ENCODE peak calls at places on chromosomes 16 and 17, in five cellular contexts. Z is adrenal gland, V is A549, O is erythroblast, K is suprapubic skin. T is an unnamed sample.

GRCh38 chr16:12096828-12097522 is 120.4 kb downstream of the SNX29 start:
- DNase-seq in Z (no peak), V (no peak), O (no peak), K (no peak), T (no peak)

GRCh38 chr17:48505788-48506187 is 25.0 kb downstream of the HOXB1 start:
- DNase-seq in Z (peak), V (peak), O (no peak), K (no peak), T (no peak)

GRCh38 chr16:66337434-66338188 is 28.9 kb upstream of the CDH5 start:
- DNase-seq in Z (no peak), V (no peak), O (no peak), K (no peak), T (no peak)

GRCh38 chr17:70447588-70447987 is 278.3 kb downstream of the KCNJ2 start:
- DNase-seq in Z (no peak), V (no peak), O (no peak), K (no peak), T (no peak)

GRCh38 chr16:17518441-17518840 is 47.7 kb upstream of the XYLT1 start:
- DNase-seq in Z (no peak), V (no peak), O (no peak), K (no peak), T (no peak)

GRCh38 chr17:76495663-76496400 is 5.4 kb downstream of the RHBDF2 start:
- DNase-seq in Z (no peak), V (no peak), O (no peak), K (no peak), T (no peak)

GRCh38 chr17:69326302-69327059 is 452 bp downstream of the ABCA5 start:
- DNase-seq in Z (no peak), V (peak), O (peak), K (peak), T (no peak)

GRCh38 chr16:52553322-52553721 is 6.4 kb upstream of the TOX3 start:
- DNase-seq in Z (no peak), V (no peak), O (no peak), K (no peak), T (no peak)

GRCh38 chr16:29806096-29806579 is at the start of gene MAZ:
- DNase-seq in Z (no peak), V (peak), O (peak), K (no peak), T (peak)

GRCh38 chr16:47676628-47677177 is 215.6 kb downstream of the PHKB start:
- DNase-seq in Z (no peak), V (no peak), O (no peak), K (no peak), T (no peak)

GRCh38 chr16:84354306-84354705 is 14.0 kb upstream of the ATP2C2 start:
- DNase-seq in Z (no peak), V (no peak), O (no peak), K (no peak), T (peak)

GRCh38 chr16:69105501-69106361 is at the start of gene HAS3:
- DNase-seq in Z (peak), V (peak), O (peak), K (no peak), T (no peak)

GRCh38 chr17:55402374-55402773 is 19.3 kb downstream of the MMD start:
- DNase-seq in Z (no peak), V (no peak), O (no peak), K (no peak), T (no peak)

GRCh38 chr17:56779306-56779705 is 54.4 kb downstream of the C17orf67 start:
- DNase-seq in Z (no peak), V (no peak), O (no peak), K (no peak), T (no peak)

GRCh38 chr17:43873091-43873490 is 26.1 kb downstream of the CD300LG start:
- DNase-seq in Z (no peak), V (no peak), O (no peak), K (no peak), T (no peak)

GRCh38 chr17:9465216-9465921 is 110.3 kb downstream of the STX8 start:
- DNase-seq in Z (no peak), V (no peak), O (no peak), K (no peak), T (peak)

GRCh38 chr16:79607587-79607986 is 7.0 kb upstream of the MAF start:
- DNase-seq in Z (no peak), V (peak), O (no peak), K (no peak), T (no peak)

GRCh38 chr17:41061969-41062368 is 2.1 kb upstream of the KRTAP2-3 start:
- DNase-seq in Z (no peak), V (peak), O (no peak), K (no peak), T (no peak)

GRCh38 chr16:75341934-75342811 is 90.7 kb upstream of the BCAR1 start:
- DNase-seq in Z (no peak), V (peak), O (no peak), K (no peak), T (no peak)

GRCh38 chr16:48535831-48536599 is 74.0 kb downstream of the N4BP1 start:
- DNase-seq in Z (no peak), V (no peak), O (no peak), K (no peak), T (no peak)

GRCh38 chr16:84596801-84597517 is 20.9 kb downstream of the COTL1 start:
- DNase-seq in Z (no peak), V (no peak), O (no peak), K (no peak), T (no peak)

GRCh38 chr17:72865954-72866353 is 226.5 kb downstream of the SLC39A11 start:
- DNase-seq in Z (no peak), V (no peak), O (no peak), K (no peak), T (no peak)

GRCh38 chr17:76054112-76054476 is 18.2 kb downstream of the SRP68 start:
- DNase-seq in Z (no peak), V (no peak), O (no peak), K (no peak), T (no peak)

GRCh38 chr16:86365513-86366040 is 144.8 kb upstream of the FOXF1 start:
- DNase-seq in Z (no peak), V (no peak), O (no peak), K (no peak), T (no peak)

GRCh38 chr17:45248132-45248936 is 13.6 kb downstream of the SPATA32 start:
- DNase-seq in Z (no peak), V (peak), O (no peak), K (no peak), T (peak)

GRCh38 chr17:45246861-45247428 is 14.9 kb downstream of the SPATA32 start:
- DNase-seq in Z (no peak), V (peak), O (peak), K (no peak), T (peak)

GRCh38 chr17:45246338-45246737 is 15.6 kb downstream of the SPATA32 start:
- DNase-seq in Z (no peak), V (no peak), O (no peak), K (no peak), T (no peak)

GRCh38 chr17:45244725-45245656 is 16.9 kb downstream of the SPATA32 start:
- DNase-seq in Z (no peak), V (no peak), O (no peak), K (no peak), T (no peak)

DNA sequence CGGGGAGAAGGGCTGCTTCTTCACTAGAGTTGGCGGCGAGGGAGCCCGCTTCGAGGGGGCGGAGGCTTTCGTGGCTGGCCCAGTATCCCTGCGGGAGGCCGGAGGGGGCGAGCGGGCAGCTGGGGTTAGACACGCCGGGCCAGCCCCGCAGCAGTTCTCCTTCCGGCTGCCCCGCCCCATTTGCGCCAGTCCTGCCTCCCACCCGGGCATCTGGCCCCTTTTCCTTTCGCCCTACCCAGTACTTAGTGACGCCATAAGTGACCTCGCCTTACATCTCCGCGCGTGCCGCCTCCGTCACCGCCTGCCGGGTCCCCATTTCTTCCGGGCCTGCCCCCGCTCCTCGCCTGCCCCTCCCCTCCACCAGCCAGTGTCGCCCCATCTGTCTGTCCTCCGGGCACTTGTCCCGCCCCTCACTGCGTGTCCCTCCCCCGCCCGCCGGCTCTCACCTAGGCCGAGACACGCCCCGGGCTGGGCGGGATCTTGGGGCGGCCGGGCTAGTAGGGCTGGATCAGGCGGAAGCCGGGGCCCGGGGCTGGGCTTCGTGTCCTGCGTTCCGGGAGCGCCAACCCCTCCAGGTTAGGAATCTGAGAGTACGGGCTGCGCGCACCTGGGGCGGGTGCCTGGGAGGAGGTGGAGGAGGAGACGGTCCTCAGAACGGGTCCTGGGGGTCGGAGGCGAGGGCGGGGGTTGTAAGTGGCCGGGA is 14.3 kb downstream of the SPATA32 start:
- DNase-seq in Z (peak), V (peak), O (peak), K (peak), T (peak)
- TF ChIP-seq POLR2A in Z (peak), V (peak), O (peak), K (no peak), T (peak)

GRCh38 chr17:38881600-38882191 is 11.8 kb downstream of the LASP1 start:
- DNase-seq in Z (no peak), V (peak), O (peak), K (no peak), T (no peak)

GRCh38 chr17:38886643-38887010 is 16.8 kb downstream of the LASP1 start:
- DNase-seq in Z (no peak), V (no peak), O (no peak), K (no peak), T (peak)

GRCh38 chr17:38883592-38884526 is 14.0 kb downstream of the LASP1 start:
- DNase-seq in Z (no peak), V (no peak), O (no peak), K (no peak), T (no peak)

GRCh38 chr17:38885728-38886642 is 16.1 kb downstream of the LASP1 start:
- DNase-seq in Z (no peak), V (no peak), O (no peak), K (no peak), T (no peak)

DNA sequence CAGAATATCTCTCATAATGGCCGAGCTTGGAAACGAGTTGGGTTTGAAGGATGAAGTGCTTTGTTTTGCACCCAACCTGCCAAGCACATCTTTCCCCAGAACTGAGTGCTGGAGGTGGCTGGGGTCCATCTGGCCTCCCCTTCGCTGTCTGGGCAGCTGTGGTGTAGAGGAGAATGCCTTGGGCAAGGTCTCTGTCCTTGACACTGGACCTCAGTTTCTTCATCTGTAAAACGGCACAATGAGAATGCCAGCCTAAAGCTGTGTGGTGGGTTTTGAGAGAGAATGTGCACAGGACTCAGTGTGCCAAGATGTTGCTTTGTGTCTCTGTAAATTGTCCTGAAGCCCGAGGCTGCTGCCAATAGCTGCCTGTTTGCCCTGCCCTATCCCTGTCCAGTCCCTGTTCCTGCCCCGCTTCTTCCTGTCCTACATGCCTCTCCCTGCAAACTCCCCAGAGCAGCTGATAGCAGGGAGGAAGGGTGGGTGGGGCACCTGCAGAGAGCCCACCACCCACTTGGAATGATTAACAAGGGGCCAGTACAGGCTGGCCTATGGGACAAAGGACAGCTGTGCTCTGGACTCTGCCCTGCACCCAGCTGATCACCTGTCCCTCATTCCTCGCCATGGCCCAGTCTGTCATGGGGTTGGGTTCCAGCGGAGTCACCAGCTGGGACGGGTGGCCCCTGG is 15.3 kb downstream of the LASP1 start:
- DNase-seq in Z (no peak), V (no peak), O (no peak), K (no peak), T (peak)
- TF ChIP-seq POLR2A in Z (no peak), V (no peak), O (no peak), K (no peak), T (no peak)

DNA sequence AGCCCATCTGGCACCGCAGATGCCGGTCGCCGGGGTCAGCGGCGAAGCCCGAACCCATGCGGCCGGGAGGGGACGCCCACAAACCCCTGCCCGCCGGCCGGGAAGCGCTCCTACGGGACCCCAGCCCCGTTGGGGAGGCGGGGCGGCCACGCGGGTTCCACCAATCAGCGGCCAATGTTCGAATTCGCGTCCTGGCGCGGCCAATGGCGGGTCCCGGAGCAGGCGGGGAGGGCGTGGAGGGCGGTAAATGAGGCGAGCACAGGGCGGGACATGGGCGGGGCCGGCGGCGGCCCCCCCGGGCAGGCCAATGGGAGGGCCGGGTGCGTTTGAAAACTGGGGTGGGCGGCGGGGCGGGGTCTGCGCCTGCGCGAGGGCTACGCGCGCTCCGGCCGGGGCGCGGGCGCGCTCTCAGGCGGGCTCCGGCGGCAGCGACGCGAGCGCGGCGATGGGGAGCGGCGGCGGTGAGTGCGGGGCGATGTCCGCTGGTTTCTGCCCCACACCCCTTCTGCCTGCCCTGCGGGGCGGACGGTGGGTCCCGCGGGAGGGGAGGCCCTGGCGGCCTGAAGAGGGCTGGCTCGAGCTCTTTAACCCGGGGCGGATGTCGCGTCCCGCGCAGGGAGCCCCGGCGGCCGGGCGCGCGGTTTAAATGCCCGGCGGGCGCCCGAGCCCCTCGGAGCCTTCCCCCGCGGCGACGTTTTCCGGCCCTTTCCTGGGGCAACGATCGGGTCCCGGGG is at the start of gene CCNF:
- DNase-seq in Z (peak), V (peak), O (peak), K (peak), T (peak)
- TF ChIP-seq POLR2A in Z (no peak), V (peak), O (peak), K (no peak), T (peak)

GRCh38 chr16:82169861-82170845 is at the start of gene MPHOSPH6:
- DNase-seq in Z (peak), V (peak), O (peak), K (peak), T (peak)
- TF ChIP-seq POLR2A in Z (no peak), V (peak), O (peak), K (no peak), T (peak)

DNA sequence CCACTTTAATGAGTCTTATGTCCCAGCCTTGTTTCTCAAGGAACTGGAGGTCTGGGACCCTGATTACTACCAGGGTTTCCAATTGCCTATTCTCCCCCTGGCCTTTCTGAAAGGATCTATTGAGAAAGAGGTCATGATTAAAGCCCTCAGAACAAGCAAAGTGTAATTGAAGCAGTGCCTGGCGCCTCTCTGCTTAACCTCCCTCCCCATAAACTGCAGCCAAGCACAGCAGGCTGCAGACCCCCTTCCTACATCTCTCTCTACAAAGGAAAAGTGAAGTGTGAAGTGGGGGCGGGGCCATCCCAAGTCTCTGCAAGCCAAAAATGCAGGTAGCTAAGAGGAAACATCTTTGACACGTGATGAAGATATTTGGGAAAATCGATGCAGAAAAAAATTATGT is 159.8 kb upstream of the CDH11 start:
- DNase-seq in Z (no peak), V (no peak), O (no peak), K (no peak), T (no peak)
- TF ChIP-seq POLR2A in Z (no peak), V (no peak), O (no peak), K (no peak), T (no peak)

GRCh38 chr17:42249681-42250446 is 26.3 kb downstream of the STAT5B start:
- DNase-seq in Z (no peak), V (no peak), O (no peak), K (no peak), T (no peak)

GRCh38 chr17:42251115-42251514 is 25.1 kb downstream of the STAT5B start:
- DNase-seq in Z (no peak), V (peak), O (no peak), K (no peak), T (no peak)

GRCh38 chr17:42246515-42246914 is 29.7 kb downstream of the STAT5B start:
- DNase-seq in Z (peak), V (no peak), O (no peak), K (no peak), T (no peak)

GRCh38 chr17:42247734-42248133 is 28.5 kb downstream of the STAT5B start:
- DNase-seq in Z (no peak), V (peak), O (no peak), K (no peak), T (no peak)

GRCh38 chr17:42248351-42249179 is 27.6 kb downstream of the STAT5B start:
- DNase-seq in Z (peak), V (no peak), O (peak), K (peak), T (no peak)
- TF ChIP-seq POLR2A in Z (peak), V (no peak), O (peak), K (no peak), T (no peak)

GRCh38 chr16:515175-515962 is 12.1 kb upstream of the CAPN15 start:
- DNase-seq in Z (no peak), V (no peak), O (no peak), K (no peak), T (no peak)

GRCh38 chr16:508884-509736 is 18.4 kb upstream of the CAPN15 start:
- DNase-seq in Z (no peak), V (no peak), O (no peak), K (peak), T (no peak)

GRCh38 chr16:515963-516226 is 11.6 kb upstream of the CAPN15 start:
- DNase-seq in Z (no peak), V (no peak), O (no peak), K (no peak), T (no peak)

GRCh38 chr16:513950-514349 is 13.6 kb upstream of the CAPN15 start:
- DNase-seq in Z (no peak), V (no peak), O (no peak), K (no peak), T (no peak)

GRCh38 chr16:512802-513201 is 14.7 kb upstream of the CAPN15 start:
- DNase-seq in Z (no peak), V (no peak), O (no peak), K (no peak), T (no peak)
- TF ChIP-seq POLR2A in Z (no peak), V (no peak), O (no peak), K (no peak), T (no peak)

GRCh38 chr17:81419333-81419885 is 24.2 kb downstream of the BAHCC1 start:
- DNase-seq in Z (peak), V (peak), O (no peak), K (no peak), T (no peak)

GRCh38 chr17:81419886-81420768 is 24.9 kb downstream of the BAHCC1 start:
- DNase-seq in Z (no peak), V (peak), O (no peak), K (no peak), T (no peak)

GRCh38 chr17:81418710-81419332 is 23.6 kb downstream of the BAHCC1 start:
- DNase-seq in Z (no peak), V (peak), O (no peak), K (no peak), T (no peak)

GRCh38 chr17:81422776-81423697 is 27.8 kb downstream of the BAHCC1 start:
- DNase-seq in Z (peak), V (peak), O (no peak), K (no peak), T (no peak)

GRCh38 chr17:81420769-81421462 is 25.7 kb downstream of the BAHCC1 start:
- DNase-seq in Z (peak), V (no peak), O (no peak), K (no peak), T (no peak)
- TF ChIP-seq POLR2A in Z (peak), V (no peak), O (no peak), K (no peak), T (no peak)

T was measured in Peyer's patch.